ENCODE peak calls at places on chromosomes 7 and 10, in six cellular contexts. One of them, this sample, is unnamed.

GRCh38 chr10:132526676-132527075 is 10.9 kb upstream of the INPP5A start:
- DNase-seq in right cardiac atrium: no peak
- DNase-seq in hepatocyte: no peak
- DNase-seq in choroid plexus epithelial cell: peak; percentile 52
- DNase-seq in fibroblast of the conjunctiva: no peak
- DNase-seq in COLO829: no peak
- DNase-seq in this sample: no peak

GRCh38 chr7:96484845-96485244 is 162.9 kb upstream of the SLC25A13 start:
- DNase-seq in right cardiac atrium: no peak
- DNase-seq in hepatocyte: no peak
- DNase-seq in choroid plexus epithelial cell: no peak
- DNase-seq in fibroblast of the conjunctiva: no peak
- DNase-seq in COLO829: no peak
- DNase-seq in this sample: no peak

GRCh38 chr7:151682831-151683614 is 163.3 kb upstream of the RHEB start:
- DNase-seq in right cardiac atrium: peak; percentile 74
- DNase-seq in hepatocyte: no peak
- DNase-seq in choroid plexus epithelial cell: no peak
- DNase-seq in fibroblast of the conjunctiva: no peak
- DNase-seq in COLO829: no peak
- DNase-seq in this sample: no peak

GRCh38 chr7:94401411-94401810 is 6.7 kb downstream of the COL1A2 start:
- DNase-seq in right cardiac atrium: no peak
- DNase-seq in hepatocyte: no peak
- DNase-seq in choroid plexus epithelial cell: peak; percentile 58
- DNase-seq in fibroblast of the conjunctiva: no peak
- DNase-seq in COLO829: no peak
- DNase-seq in this sample: no peak

GRCh38 chr10:104809288-104810090 is 168.4 kb downstream of the SORCS3 start:
- DNase-seq in right cardiac atrium: no peak
- DNase-seq in hepatocyte: peak; percentile 26
- DNase-seq in choroid plexus epithelial cell: no peak
- DNase-seq in fibroblast of the conjunctiva: no peak
- DNase-seq in COLO829: peak; percentile 41
- DNase-seq in this sample: peak; percentile 19

GRCh38 chr10:96794786-96795733 is 37.0 kb upstream of the LCOR start:
- DNase-seq in right cardiac atrium: no peak
- DNase-seq in hepatocyte: peak; percentile 25
- DNase-seq in choroid plexus epithelial cell: peak; percentile 25
- DNase-seq in fibroblast of the conjunctiva: no peak
- DNase-seq in COLO829: no peak
- DNase-seq in this sample: no peak

GRCh38 chr7:4657640-4658417 is 24.3 kb upstream of the FOXK1 start:
- DNase-seq in right cardiac atrium: no peak
- DNase-seq in hepatocyte: no peak
- DNase-seq in choroid plexus epithelial cell: no peak
- DNase-seq in fibroblast of the conjunctiva: no peak
- DNase-seq in COLO829: no peak
- DNase-seq in this sample: no peak

GRCh38 chr7:154682003-154682402 is 320.9 kb downstream of the PAXIP1 start:
- DNase-seq in right cardiac atrium: no peak
- DNase-seq in hepatocyte: no peak
- DNase-seq in choroid plexus epithelial cell: no peak
- DNase-seq in fibroblast of the conjunctiva: no peak
- DNase-seq in COLO829: no peak
- DNase-seq in this sample: no peak